ENCODE peak calls at places on chromosome X, in six cellular contexts. R is activated CD4-positive, CD25-positive, alpha-beta regulatory T cell; H is germinal center; I is astrocyte of the cerebellum; X is uterus; V is coronary artery. M is an unnamed sample.

GRCh38 chrX:38675856-38676255 is 114.5 kb downstream of the TSPAN7 start:
- DNase-seq in X (no peak), I (no peak), V (no peak), R (no peak), H (no peak), M (no peak)

GRCh38 chrX:115330498-115331138 is 41.1 kb downstream of the LUZP4 start:
- DNase-seq in H (peak), I (peak), V (no peak), X (peak), R (no peak), M (no peak)

GRCh38 chrX:46626566-46626965 is 53.0 kb downstream of the CHST7 start:
- DNase-seq in V (no peak), I (no peak), H (no peak), X (no peak), R (no peak), M (no peak)

GRCh38 chrX:40108084-40108958 is 10.6 kb upstream of the BCOR start:
- DNase-seq in I (no peak), R (no peak), H (no peak), V (no peak), X (peak), M (no peak)

GRCh38 chrX:109890910-109891502 is 111.9 kb upstream of the TMEM164 start:
- DNase-seq in H (peak), R (peak), I (peak), V (no peak), X (peak), M (peak)

GRCh38 chrX:40155617-40156471 is 58.1 kb upstream of the BCOR start:
- DNase-seq in I (no peak), X (no peak), V (no peak), H (no peak), R (no peak), M (no peak)

GRCh38 chrX:71492086-71493065 is 40.5 kb upstream of the OGT start:
- DNase-seq in X (peak), R (no peak), I (peak), V (peak), H (peak), M (peak)

GRCh38 chrX:12721042-12721441 is 70.2 kb upstream of the PRPS2 start:
- DNase-seq in I (no peak), H (no peak), X (no peak), R (no peak), V (no peak), M (no peak)

GRCh38 chrX:108309144-108309543 is 129.1 kb downstream of the COL4A6 start:
- DNase-seq in X (no peak), V (no peak), H (no peak), R (no peak), I (no peak), M (no peak)

GRCh38 chrX:9816094-9816700 is 30.0 kb downstream of the SHROOM2 start:
- DNase-seq in V (no peak), X (no peak), R (no peak), I (peak), H (no peak), M (no peak)

GRCh38 chrX:45505214-45505613 is 304.5 kb upstream of the DIPK2B start:
- DNase-seq in I (no peak), H (no peak), X (no peak), R (no peak), V (no peak), M (no peak)

GRCh38 chrX:71106427-71106826 is at the start of gene CXorf65:
- DNase-seq in R (no peak), V (no peak), I (no peak), X (no peak), H (no peak), M (no peak)

GRCh38 chrX:15601932-15602331 is 1.2 kb upstream of the ACE2 start:
- DNase-seq in X (no peak), R (no peak), I (no peak), H (no peak), V (no peak), M (no peak)